ENCODE peak calls at places on chromosomes 13 and 19, in eight cellular contexts. O is astrocyte, K is IMR-90, P is Karpas-422, Y is hepatocyte, B is neural progenitor cell, E is GM23338, H is GM23248. C is an unnamed sample. For H4K20me1, the result is how much of the 10 kb centered on the place peaks cover.

GRCh38 chr13:34257980-34258379 is 440.0 kb downstream of the RFC3 start:
- DNase-seq in B (no peak), K (no peak), H (no peak), Y (no peak), P (peak), O (no peak), E (no peak), C (no peak)

GRCh38 chr13:87810920-87811344 is 139.8 kb downstream of the SLITRK5 start:
- DNase-seq in K (no peak), H (no peak), Y (no peak), P (no peak), E (peak), O (no peak), B (no peak), C (no peak)

GRCh38 chr13:35789335-35790166 is 313.1 kb upstream of the MAB21L1 start:
- DNase-seq in E (peak), B (peak), P (peak), K (peak), Y (peak), H (peak), O (peak), C (no peak)

GRCh38 chr13:93522486-93522885 is 295.9 kb downstream of the GPC6 start:
- DNase-seq in O (peak), H (peak), Y (no peak), B (peak), E (peak), P (no peak), K (peak), C (peak)

GRCh38 chr13:50208826-50209335 is 193.6 kb downstream of the KCNRG start:
- DNase-seq in E (peak), P (peak), Y (peak), B (peak), H (peak), O (peak), K (peak), C (peak)

GRCh38 chr13:113064534-113065405 is 40.8 kb upstream of the F7 start:
- DNase-seq in E (no peak), K (peak), P (no peak), Y (no peak), H (peak), O (peak), B (no peak), C (peak)

GRCh38 chr13:98910501-98910951 is 67.3 kb downstream of the DOCK9 start:
- DNase-seq in O (peak), H (peak), K (peak), Y (no peak), E (no peak), P (no peak), B (no peak), C (no peak)

GRCh38 chr13:47822036-47822435 is 179.0 kb downstream of the SUCLA2 start:
- DNase-seq in Y (no peak), O (no peak), H (no peak), K (no peak), P (no peak), E (no peak), B (no peak), C (no peak)

GRCh38 chr13:66468656-66469055 is 761.5 kb downstream of the PCDH9 start:
- DNase-seq in B (no peak), P (no peak), K (peak), H (no peak), O (peak), Y (no peak), E (no peak), C (no peak)

GRCh38 chr19:54337858-54338230 is 1.1 kb downstream of the LILRA4 start:
- DNase-seq in P (peak), B (no peak), H (no peak), K (no peak), O (no peak), Y (no peak), E (no peak), C (no peak)

GRCh38 chr19:40677156-40677555 is 13.3 kb downstream of the NUMBL start:
- DNase-seq in K (no peak), P (no peak), Y (no peak), E (no peak), O (no peak), B (no peak), H (no peak), C (peak)

GRCh38 chr13:38657191-38657590 is 29.7 kb upstream of the FREM2 start:
- DNase-seq in Y (no peak), O (peak), K (peak), P (no peak), E (no peak), H (peak), B (no peak), C (no peak)

GRCh38 chr13:84127597-84128128 is 245.4 kb upstream of the SLITRK1 start:
- DNase-seq in B (no peak), P (no peak), H (no peak), O (no peak), E (no peak), Y (no peak), K (no peak), C (no peak)

GRCh38 chr13:101019126-101019525 is 344.5 kb upstream of the TMTC4 start:
- DNase-seq in B (no peak), Y (no peak), H (peak), O (peak), K (no peak), P (no peak), E (no peak), C (no peak)

GRCh38 chr19:15373644-15374043 is 5.9 kb downstream of the AKAP8 start:
- DNase-seq in O (no peak), P (no peak), B (no peak), H (no peak), E (no peak), Y (no peak), K (no peak), C (peak)

GRCh38 chr13:109700176-109700575 is 86.2 kb downstream of the IRS2 start:
- DNase-seq in Y (peak), H (no peak), B (no peak), E (no peak), K (peak), O (peak), P (no peak), C (no peak)

GRCh38 chr19:15136234-15136954 is 29.2 kb downstream of the SYDE1 start:
- DNase-seq in B (no peak), K (peak), E (no peak), Y (peak), O (no peak), H (peak), P (peak), C (no peak)

GRCh38 chr13:98466634-98467236 is 110.2 kb downstream of the STK24 start:
- DNase-seq in B (peak), O (no peak), Y (no peak), E (peak), H (peak), P (peak), K (peak), C (peak)

GRCh38 chr13:38707433-38707832 is 20.6 kb downstream of the FREM2 start:
- DNase-seq in H (no peak), B (no peak), E (no peak), K (no peak), Y (no peak), O (no peak), P (no peak), C (no peak)

GRCh38 chr13:35481777-35482176 is 5.3 kb upstream of the MAB21L1 start:
- DNase-seq in E (no peak), K (no peak), H (no peak), B (no peak), O (no peak), Y (no peak), P (no peak), C (no peak)

GRCh38 chr19:55638864-55639359 is 1.9 kb upstream of the ZNF580 start:
- DNase-seq in O (no peak), K (peak), Y (no peak), H (peak), E (peak), B (peak), P (peak), C (peak)

GRCh38 chr13:74191036-74191809 is 57.0 kb upstream of the KLF12 start:
- DNase-seq in B (peak), H (peak), O (peak), K (peak), P (no peak), E (no peak), Y (no peak), C (no peak)

GRCh38 chr19:6238256-6238642 is 41.5 kb downstream of the MLLT1 start:
- DNase-seq in Y (no peak), E (no peak), H (peak), K (no peak), P (no peak), O (peak), B (no peak), C (no peak)

GRCh38 chr19:6239401-6239844 is 40.4 kb downstream of the MLLT1 start:
- DNase-seq in E (no peak), O (peak), B (no peak), H (peak), Y (no peak), P (no peak), K (peak), C (peak)

GRCh38 chr19:6236310-6237291 is 43.2 kb downstream of the MLLT1 start:
- DNase-seq in Y (no peak), H (no peak), B (no peak), O (no peak), P (no peak), E (peak), K (no peak), C (peak)

GRCh38 chr19:6239871-6240676 is 39.7 kb downstream of the MLLT1 start:
- DNase-seq in K (no peak), E (peak), O (no peak), H (no peak), Y (no peak), B (peak), P (no peak), C (peak)

DNA sequence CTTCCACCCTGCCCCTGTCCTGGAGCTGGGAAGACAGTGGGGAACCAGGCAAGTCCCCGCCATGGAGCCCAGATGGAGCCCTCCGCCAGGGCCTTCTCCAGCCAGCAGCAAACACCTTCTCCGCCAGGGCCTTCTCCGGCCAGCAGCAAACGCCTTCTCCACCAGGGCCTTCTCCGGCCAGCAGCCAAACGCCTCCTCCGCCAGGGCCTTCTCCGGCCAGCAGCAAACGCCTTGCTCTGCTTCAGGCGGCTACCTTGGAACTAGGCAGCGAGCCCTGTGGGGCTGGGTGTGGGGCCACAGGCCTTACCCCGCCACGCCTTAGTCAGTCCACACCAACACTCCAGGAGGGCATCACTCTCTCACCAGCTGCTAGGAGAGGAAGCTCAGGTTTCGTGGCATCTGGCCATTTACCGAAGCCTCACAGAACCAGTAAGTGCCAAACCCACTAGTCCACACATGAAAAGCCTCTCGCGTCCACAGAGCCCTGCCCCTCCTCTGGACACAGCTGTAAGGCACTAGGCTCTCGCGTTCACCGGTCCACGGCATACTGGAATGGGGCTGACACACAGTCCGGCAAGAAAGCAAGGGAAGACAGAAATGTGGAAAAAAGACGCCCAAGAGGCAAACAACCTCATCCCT is 41.0 kb downstream of the MLLT1 start:
- DNase-seq in O (peak), P (no peak), E (no peak), K (peak), B (no peak), H (peak), Y (no peak), C (peak)
- H4K20me1 ChIP-seq in O (half or more), P (under half), E (under half), K (half or more), B (half or more), H (under half), Y (half or more), C (half or more)

DNA sequence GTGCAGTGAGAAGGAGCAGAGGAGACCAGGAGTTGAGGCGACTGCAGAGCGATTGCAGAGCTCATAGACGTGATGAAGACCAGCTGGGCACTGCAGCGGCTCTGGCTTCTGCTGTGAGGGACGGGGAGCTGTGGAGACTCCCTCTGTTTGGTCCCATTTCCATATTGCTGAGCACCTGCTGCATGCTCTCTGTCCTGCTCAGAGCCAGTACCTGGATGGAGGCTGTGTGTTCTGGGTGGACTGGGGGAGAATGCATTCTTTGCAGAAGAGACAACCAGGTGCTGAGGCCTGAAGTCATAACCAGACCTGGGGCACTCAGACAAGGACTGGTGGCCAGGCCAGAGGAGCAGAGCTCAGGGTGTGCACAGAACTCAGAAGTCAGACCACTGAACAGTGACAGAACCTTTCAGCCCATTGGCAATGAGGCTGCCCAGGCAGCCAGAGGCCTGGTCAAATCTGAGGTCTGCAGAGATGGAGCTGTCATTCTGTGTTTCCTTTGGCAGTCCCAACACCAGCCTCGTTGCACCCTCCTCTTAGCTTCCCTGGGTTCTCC is 1.3 kb upstream of the A1BG start:
- DNase-seq in O (no peak), E (no peak), K (no peak), P (no peak), Y (no peak), B (no peak), H (no peak), C (peak)
- H4K20me1 ChIP-seq in O (under half), E (under half), K (under half), P (under half), Y (under half), B (under half), H (under half), C (under half)

GRCh38 chr19:11035441-11036377 is 53.6 kb upstream of the LDLR start:
- DNase-seq in O (peak), Y (peak), H (peak), K (peak), E (peak), B (peak), P (peak), C (peak)
- H4K20me1 ChIP-seq in O (under half), Y (under half), H (under half), K (under half), E (under half), B (under half), P (under half), C (under half)

GRCh38 chr19:2114218-2114617 is 17.5 kb downstream of the IZUMO4 start:
- DNase-seq in O (no peak), K (no peak), H (no peak), Y (no peak), B (no peak), P (no peak), E (no peak), C (no peak)

GRCh38 chr19:2115324-2115723 is 18.6 kb downstream of the IZUMO4 start:
- DNase-seq in B (no peak), H (no peak), K (no peak), O (no peak), P (no peak), Y (no peak), E (no peak), C (no peak)

GRCh38 chr19:2112516-2113320 is 16.0 kb downstream of the IZUMO4 start:
- DNase-seq in O (no peak), P (no peak), H (no peak), Y (no peak), E (no peak), K (no peak), B (no peak), C (no peak)

GRCh38 chr19:2114821-2115220 is 18.1 kb downstream of the IZUMO4 start:
- DNase-seq in P (no peak), Y (no peak), H (no peak), B (no peak), O (no peak), E (no peak), K (no peak), C (no peak)

DNA sequence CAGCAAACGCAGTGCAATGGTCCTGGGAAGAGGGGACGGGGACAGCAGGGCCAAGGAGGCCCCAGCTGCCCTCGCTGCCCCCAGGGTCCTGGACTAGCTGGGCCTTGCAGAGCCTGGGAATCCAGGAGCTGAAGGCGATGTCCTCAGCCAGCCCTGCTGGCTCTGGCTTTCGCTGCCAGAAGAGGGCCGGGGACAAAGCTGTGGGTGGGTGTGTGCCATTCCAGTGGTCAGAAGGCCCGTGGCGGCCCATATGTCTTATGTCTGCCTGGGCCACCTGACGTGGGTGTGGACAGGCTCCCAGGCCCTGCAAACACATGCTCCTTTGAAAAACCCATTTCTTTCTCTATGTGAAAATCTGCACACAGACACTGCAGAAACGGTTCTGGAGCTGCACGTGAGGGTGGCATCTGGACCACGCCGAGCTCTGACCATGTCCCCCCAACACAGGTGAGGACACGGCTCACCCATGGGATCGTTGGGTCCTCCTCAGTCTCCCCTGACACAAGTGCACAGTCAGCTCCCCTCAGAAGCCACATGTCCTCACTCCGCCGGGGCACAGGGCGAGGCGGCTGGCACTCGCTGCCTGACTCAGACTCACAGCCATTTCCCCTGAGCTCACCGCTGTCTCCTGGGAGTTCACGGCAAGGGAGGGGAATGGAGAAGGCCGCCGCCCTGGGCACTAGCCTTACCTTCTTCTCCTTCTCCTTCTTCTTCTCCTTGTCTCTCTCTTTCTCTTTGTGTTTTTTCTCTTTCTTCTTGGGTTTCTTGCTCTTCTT is 16.9 kb downstream of the IZUMO4 start:
- DNase-seq in E (no peak), P (no peak), H (peak), O (peak), B (no peak), K (no peak), Y (no peak), C (peak)
- H4K20me1 ChIP-seq in E (under half), P (under half), H (under half), O (half or more), B (under half), K (under half), Y (under half), C (under half)